ENCODE peak calls at places on chromosomes 12 and 14, in four cellular contexts. G is naive thymus-derived CD4-positive, alpha-beta T cell; E is neural progenitor cell; Z is PC-3. V is an unnamed sample. For H3K36me3 and H3K9me3, the result is how much of the 10 kb centered on the place peaks cover.

GRCh38 chr12:75478395-75478794 is 2.2 kb upstream of the GLIPR1 start:
- DNase-seq in G (peak), E (no peak), Z (no peak), V (no peak)

GRCh38 chr12:119841433-119842210 is 35.5 kb downstream of the CIT start:
- DNase-seq in G (no peak), E (no peak), Z (no peak), V (no peak)

GRCh38 chr12:10354071-10354470 is 35.8 kb downstream of the KLRK1 start:
- DNase-seq in G (no peak), E (no peak), Z (no peak), V (no peak)

GRCh38 chr12:95205685-95206084 is 11.6 kb downstream of the FGD6 start:
- DNase-seq in G (no peak), E (peak), Z (peak), V (no peak)

GRCh38 chr12:5268424-5269210 is 163.3 kb upstream of the NTF3 start:
- DNase-seq in G (no peak), E (no peak), Z (no peak), V (no peak)

GRCh38 chr12:62844915-62845314 is 90.0 kb downstream of the PPM1H start:
- DNase-seq in G (no peak), E (no peak), Z (no peak), V (no peak)

GRCh38 chr12:121626087-121626852 is at the start of gene ORAI1:
- DNase-seq in G (peak), E (peak), Z (peak), V (peak)

GRCh38 chr12:12519599-12519998 is 43.1 kb downstream of the DUSP16 start:
- DNase-seq in G (no peak), E (no peak), Z (no peak), V (no peak)

GRCh38 chr12:88552672-88553079 is 27.6 kb downstream of the KITLG start:
- DNase-seq in G (no peak), E (no peak), Z (peak), V (no peak)

GRCh38 chr12:12718853-12719252 is 1.7 kb downstream of the CDKN1B start:
- DNase-seq in G (peak), E (peak), Z (peak), V (peak)

GRCh38 chr14:50658203-50658602 is 9.9 kb downstream of the SAV1 start:
- DNase-seq in G (no peak), E (peak), Z (peak), V (no peak)

GRCh38 chr14:75200451-75200850 is 24.0 kb upstream of the TMED10 start:
- DNase-seq in G (no peak), E (no peak), Z (peak), V (no peak)

GRCh38 chr12:69464433-69464832 is 5.8 kb upstream of the FRS2 start:
- DNase-seq in G (no peak), E (no peak), Z (no peak), V (no peak)

GRCh38 chr12:7146228-7146627 is 16.1 kb downstream of the CLSTN3 start:
- DNase-seq in G (no peak), E (no peak), Z (no peak), V (no peak)

DNA sequence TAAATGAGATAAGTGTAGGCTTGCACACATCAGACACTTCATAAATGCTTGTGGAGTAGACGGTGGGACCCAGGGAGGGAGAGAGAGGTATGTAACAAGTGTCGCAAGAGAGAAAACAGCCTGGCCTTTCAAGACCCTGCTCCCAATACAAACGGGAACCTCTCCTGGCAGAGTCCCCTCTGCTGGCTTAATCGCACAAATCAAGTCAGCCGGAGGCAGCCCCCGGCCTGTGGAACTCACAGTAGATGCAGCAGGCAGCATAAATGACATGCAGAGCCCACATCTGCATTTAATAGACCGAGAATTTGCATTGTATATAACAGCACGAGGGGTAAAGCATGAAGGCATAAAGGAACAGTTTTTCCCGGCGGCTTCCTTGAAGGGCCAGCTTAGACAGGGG is 730 bp downstream of the RTL1 start:
- DNase-seq in G (no peak), E (peak), Z (no peak), V (no peak)
- H3K4me3 ChIP-seq in G (no peak), E (no peak), Z (no peak), V (no peak)

DNA sequence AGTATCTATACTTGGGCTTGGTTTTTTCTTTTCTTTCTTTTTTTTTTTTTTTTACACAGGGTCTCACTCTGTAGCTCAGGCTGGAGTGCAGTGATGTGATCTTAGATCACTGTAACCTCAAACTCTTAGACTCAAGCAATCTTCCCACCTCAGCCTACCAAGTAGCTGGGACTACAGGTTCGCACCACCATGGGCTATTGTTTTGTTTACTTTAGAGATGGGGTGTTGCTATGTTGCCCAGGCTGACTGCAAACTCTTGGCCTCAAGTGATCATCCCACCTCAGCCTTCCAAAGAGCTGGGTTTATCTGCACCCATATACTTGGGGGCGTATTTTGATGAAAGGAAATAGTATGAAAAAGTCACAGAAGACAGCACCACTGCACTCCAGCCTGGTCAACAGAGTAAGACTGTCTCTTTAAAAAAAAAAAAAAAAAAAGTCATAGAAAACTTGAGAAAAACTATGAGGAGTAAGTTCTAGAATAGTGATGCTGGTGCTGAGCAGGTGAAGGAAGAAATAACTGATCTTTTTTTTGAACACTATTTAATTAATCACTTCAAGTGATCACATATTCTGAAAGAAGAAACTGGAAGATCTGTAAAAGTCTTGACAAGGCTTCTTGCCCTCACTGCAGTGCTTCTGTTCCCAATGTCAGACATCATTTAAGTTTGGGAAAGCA is 53.8 kb upstream of the NPFF start:
- DNase-seq in G (no peak), E (no peak), Z (no peak), V (no peak)
- H3K36me3 ChIP-seq in G (under half), E (under half), Z (under half), V (under half)

GRCh38 chr14:99234982-99235491 is 37.0 kb downstream of the BCL11B start:
- DNase-seq in G (peak), E (peak), Z (no peak), V (no peak)
- H3K9me3 ChIP-seq in G (under half), E (under half), Z (under half), V (under half)

DNA sequence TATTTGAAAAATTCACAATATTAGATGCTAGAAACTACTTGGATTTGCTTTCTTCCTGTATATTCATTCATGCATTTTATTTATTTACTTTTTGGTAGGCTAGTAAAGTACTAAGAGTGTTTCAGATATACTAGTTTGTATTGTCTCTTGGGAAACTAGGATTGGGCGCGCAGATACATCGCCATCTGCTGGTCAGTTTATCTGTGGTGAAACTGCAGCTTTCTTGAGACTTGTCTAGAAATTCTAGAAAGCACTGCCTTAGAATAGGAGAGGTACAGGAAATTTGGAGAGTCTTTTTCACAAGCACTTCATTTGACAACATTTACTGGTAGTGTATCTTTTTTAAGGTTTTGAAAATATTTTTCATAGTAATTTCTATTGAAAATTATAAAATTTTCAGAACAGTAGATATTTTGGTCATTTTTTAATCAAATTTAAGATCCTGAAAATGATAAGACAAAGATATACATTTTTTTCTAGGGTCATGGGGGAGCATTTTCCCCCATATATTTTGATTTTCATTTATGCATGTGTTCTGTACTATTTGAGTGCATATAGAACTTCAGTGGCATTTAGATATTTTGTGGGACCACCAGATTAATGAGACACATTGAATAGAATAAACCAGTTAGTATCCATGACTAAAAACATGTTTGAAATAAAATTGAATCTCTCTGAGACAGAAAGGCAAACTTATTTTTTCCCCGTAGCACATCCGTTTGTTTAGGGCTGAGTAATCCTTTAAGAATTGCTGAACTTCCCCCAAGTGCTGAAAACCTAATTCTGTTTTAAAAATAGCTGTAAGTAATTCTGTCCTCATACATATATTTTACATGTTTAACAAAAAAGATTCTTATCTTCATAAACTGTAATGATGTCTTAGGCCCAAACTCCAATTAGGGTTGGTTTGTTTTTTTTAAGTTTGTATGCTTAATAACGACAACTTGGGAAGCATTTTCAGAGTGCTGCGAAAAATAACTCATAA is 44.5 kb downstream of the SLC38A6 start:
- DNase-seq in G (peak), E (peak), Z (peak), V (peak)
- H3K4me3 ChIP-seq in G (no peak), E (no peak), Z (peak), V (no peak)

DNA sequence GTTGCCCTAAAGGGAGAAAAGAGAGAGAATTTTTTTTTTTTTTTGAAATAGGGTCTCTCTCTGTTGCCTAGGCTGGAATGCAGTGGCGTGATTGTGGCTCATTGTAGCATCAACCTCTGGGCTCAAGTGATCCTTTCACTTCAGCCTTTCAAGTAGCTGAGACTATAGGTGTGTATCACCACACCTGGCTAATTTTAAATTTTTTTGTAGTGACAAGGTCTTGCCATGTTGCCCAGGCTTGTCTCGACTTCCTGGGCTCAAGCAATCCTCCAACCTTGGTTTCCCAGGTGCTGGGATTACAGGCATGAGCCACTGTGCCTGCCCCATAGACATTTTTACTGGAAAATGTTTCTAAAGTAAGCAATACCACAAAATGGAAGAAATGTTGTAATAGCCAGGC is 36.8 kb downstream of the YARS2 start:
- DNase-seq in G (no peak), E (no peak), Z (no peak), V (no peak)
- H3K36me3 ChIP-seq in G (under half), E (under half), Z (under half), V (under half)

GRCh38 chr12:34210689-34211530 is 188.6 kb downstream of the ALG10 start:
- DNase-seq in G (no peak), E (no peak), Z (no peak), V (no peak)

GRCh38 chr12:34208331-34209258 is 186.3 kb downstream of the ALG10 start:
- DNase-seq in G (no peak), E (no peak), Z (no peak), V (no peak)

GRCh38 chr12:34210183-34210582 is 187.9 kb downstream of the ALG10 start:
- DNase-seq in G (no peak), E (no peak), Z (no peak), V (no peak)

GRCh38 chr12:34207858-34208257 is 185.6 kb downstream of the ALG10 start:
- DNase-seq in G (no peak), E (no peak), Z (no peak), V (no peak)

GRCh38 chr12:34209259-34209835 is 187.1 kb downstream of the ALG10 start:
- DNase-seq in G (no peak), E (no peak), Z (no peak), V (no peak)
- H3K9me3 ChIP-seq in G (under half), E (under half), Z (under half), V (under half)

V was measured in HAP-1.